ENCODE peak calls at places on chromosomes 13 and 19, in five cellular contexts. One of them, this sample, is unnamed.
A peak's percentile ranks its signal among the peaks of the same experiment; 100 is the strongest.

GRCh38 chr19:21482863-21483276 is 22.5 kb upstream of the ZNF429 start:
- DNase-seq in A549: no peak
- DNase-seq in K562: peak; percentile 30
- DNase-seq in GM23338: peak; percentile 83
- DNase-seq in HCT116: peak; percentile 7
- DNase-seq in this sample: no peak

GRCh38 chr19:35545855-35546381 is 492 bp downstream of the TMEM147 start:
- DNase-seq in A549: peak; percentile 94
- DNase-seq in K562: peak; percentile 87
- DNase-seq in GM23338: peak; percentile 63
- DNase-seq in HCT116: no peak
- DNase-seq in this sample: peak; percentile 28

GRCh38 chr13:51818771-51819511 is 15.0 kb upstream of the DHRS12 start:
- DNase-seq in A549: no peak
- DNase-seq in K562: no peak
- DNase-seq in GM23338: no peak
- DNase-seq in HCT116: no peak
- DNase-seq in this sample: no peak

GRCh38 chr19:33435706-33436359 is 62.3 kb downstream of the CEBPG start:
- DNase-seq in A549: no peak
- DNase-seq in K562: no peak
- DNase-seq in GM23338: no peak
- DNase-seq in HCT116: no peak
- DNase-seq in this sample: no peak

GRCh38 chr13:30580852-30581502 is 36.7 kb upstream of the USPL1 start:
- DNase-seq in A549: no peak
- DNase-seq in K562: no peak
- DNase-seq in GM23338: no peak
- DNase-seq in HCT116: no peak
- DNase-seq in this sample: no peak

GRCh38 chr13:74134226-74134776 is at the start of gene KLF12:
- DNase-seq in A549: peak; percentile 49
- DNase-seq in K562: peak; percentile 53
- DNase-seq in GM23338: peak; percentile 85
- DNase-seq in HCT116: peak; percentile 60
- DNase-seq in this sample: no peak

GRCh38 chr13:111470933-111471332 is 150.5 kb downstream of the TEX29 start:
- DNase-seq in A549: no peak
- DNase-seq in K562: no peak
- DNase-seq in GM23338: no peak
- DNase-seq in HCT116: no peak
- DNase-seq in this sample: no peak

GRCh38 chr19:17448190-17448967 is at the start of gene TMEM221:
- DNase-seq in A549: peak; percentile 55
- DNase-seq in K562: peak; percentile 91
- DNase-seq in GM23338: peak; percentile 80
- DNase-seq in HCT116: no peak
- DNase-seq in this sample: peak; percentile 55

GRCh38 chr13:97749174-97749573 is 204.3 kb upstream of the IPO5 start:
- DNase-seq in A549: peak; percentile 3
- DNase-seq in K562: no peak
- DNase-seq in GM23338: peak; percentile 15
- DNase-seq in HCT116: peak; percentile 32
- DNase-seq in this sample: no peak

GRCh38 chr13:64871742-64872141 is 2358.4 kb downstream of the PCDH9 start:
- DNase-seq in A549: no peak
- DNase-seq in K562: no peak
- DNase-seq in GM23338: no peak
- DNase-seq in HCT116: no peak
- DNase-seq in this sample: no peak

GRCh38 chr19:11180346-11180745 is 17.0 kb downstream of the KANK2 start:
- DNase-seq in A549: no peak
- DNase-seq in K562: no peak
- DNase-seq in GM23338: no peak
- DNase-seq in HCT116: no peak
- DNase-seq in this sample: no peak

GRCh38 chr13:47555235-47555634 is 445.8 kb downstream of the SUCLA2 start:
- DNase-seq in A549: no peak
- DNase-seq in K562: no peak
- DNase-seq in GM23338: no peak
- DNase-seq in HCT116: no peak
- DNase-seq in this sample: no peak
- TF ChIP-seq REST in A549: no peak
- TF ChIP-seq REST in K562: no peak
- TF ChIP-seq REST in GM23338: no peak
- TF ChIP-seq REST in HCT116: no peak
- TF ChIP-seq REST in this sample: no peak

GRCh38 chr13:26786651-26787295 is 26.2 kb upstream of the GPR12 start:
- DNase-seq in A549: no peak
- DNase-seq in K562: no peak
- DNase-seq in GM23338: no peak
- DNase-seq in HCT116: no peak
- DNase-seq in this sample: no peak
- TF ChIP-seq REST in A549: no peak
- TF ChIP-seq REST in K562: no peak
- TF ChIP-seq REST in GM23338: no peak
- TF ChIP-seq REST in HCT116: no peak
- TF ChIP-seq REST in this sample: no peak

GRCh38 chr13:108083056-108083455 is 132.3 kb downstream of the LIG4 start:
- DNase-seq in A549: no peak
- DNase-seq in K562: no peak
- DNase-seq in GM23338: peak; percentile 7
- DNase-seq in HCT116: no peak
- DNase-seq in this sample: no peak

GRCh38 chr13:108082481-108082880 is 132.9 kb downstream of the LIG4 start:
- DNase-seq in A549: no peak
- DNase-seq in K562: no peak
- DNase-seq in GM23338: no peak
- DNase-seq in HCT116: no peak
- DNase-seq in this sample: no peak

GRCh38 chr13:108077284-108077683 is 138.1 kb downstream of the LIG4 start:
- DNase-seq in A549: no peak
- DNase-seq in K562: no peak
- DNase-seq in GM23338: no peak
- DNase-seq in HCT116: no peak
- DNase-seq in this sample: no peak
- TF ChIP-seq REST in A549: no peak
- TF ChIP-seq REST in K562: no peak
- TF ChIP-seq REST in GM23338: no peak
- TF ChIP-seq REST in HCT116: no peak
- TF ChIP-seq REST in this sample: no peak

DNA sequence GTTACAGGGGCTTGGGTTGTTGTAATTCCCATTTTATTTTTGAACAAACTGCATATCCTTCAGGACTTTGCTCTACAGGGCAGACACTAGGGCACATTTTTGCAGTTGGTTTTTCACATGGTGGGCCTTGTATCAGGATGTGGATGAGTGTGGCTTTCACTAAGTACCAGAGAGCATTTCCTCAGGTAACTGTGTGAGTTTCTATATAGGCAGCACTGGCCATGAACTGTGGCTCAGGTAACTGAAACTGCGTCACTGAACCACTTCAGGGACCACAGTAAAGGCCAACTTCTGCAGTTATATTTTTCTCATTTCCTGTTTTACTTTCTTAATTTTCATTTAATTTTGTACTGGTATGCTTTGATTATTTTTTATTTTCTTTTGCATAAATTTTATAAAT is 166.5 kb downstream of the ZNF486 start:
- DNase-seq in A549: no peak
- DNase-seq in K562: no peak
- DNase-seq in GM23338: no peak
- DNase-seq in HCT116: no peak
- DNase-seq in this sample: no peak
- TF ChIP-seq REST in A549: no peak
- TF ChIP-seq REST in K562: no peak
- TF ChIP-seq REST in GM23338: no peak
- TF ChIP-seq REST in HCT116: no peak
- TF ChIP-seq REST in this sample: no peak

GRCh38 chr13:45768668-45769067 is 66.5 kb downstream of the CBY2 start:
- DNase-seq in A549: no peak
- DNase-seq in K562: no peak
- DNase-seq in GM23338: no peak
- DNase-seq in HCT116: no peak
- DNase-seq in this sample: peak; percentile 28
- TF ChIP-seq REST in A549: no peak
- TF ChIP-seq REST in K562: no peak
- TF ChIP-seq REST in GM23338: no peak
- TF ChIP-seq REST in HCT116: no peak
- TF ChIP-seq REST in this sample: no peak

GRCh38 chr13:44296856-44297255 is 76.8 kb upstream of the SERP2 start:
- DNase-seq in A549: no peak
- DNase-seq in K562: no peak
- DNase-seq in GM23338: no peak
- DNase-seq in HCT116: no peak
- DNase-seq in this sample: no peak
- TF ChIP-seq REST in A549: no peak
- TF ChIP-seq REST in K562: no peak
- TF ChIP-seq REST in GM23338: no peak
- TF ChIP-seq REST in HCT116: no peak
- TF ChIP-seq REST in this sample: no peak

GRCh38 chr19:13016628-13017305 is 21.5 kb downstream of the NFIX start:
- DNase-seq in A549: no peak
- DNase-seq in K562: peak; percentile 53
- DNase-seq in GM23338: peak; percentile 48
- DNase-seq in HCT116: no peak
- DNase-seq in this sample: no peak

GRCh38 chr19:13014101-13014920 is 19.0 kb downstream of the NFIX start:
- DNase-seq in A549: no peak
- DNase-seq in K562: peak; percentile 16
- DNase-seq in GM23338: peak; percentile 70
- DNase-seq in HCT116: no peak
- DNase-seq in this sample: no peak

GRCh38 chr19:13014921-13015280 is 19.6 kb downstream of the NFIX start:
- DNase-seq in A549: no peak
- DNase-seq in K562: no peak
- DNase-seq in GM23338: peak; percentile 45
- DNase-seq in HCT116: no peak
- DNase-seq in this sample: no peak

GRCh38 chr19:13016245-13016627 is 21.0 kb downstream of the NFIX start:
- DNase-seq in A549: no peak
- DNase-seq in K562: peak; percentile 15
- DNase-seq in GM23338: no peak
- DNase-seq in HCT116: no peak
- DNase-seq in this sample: no peak

DNA sequence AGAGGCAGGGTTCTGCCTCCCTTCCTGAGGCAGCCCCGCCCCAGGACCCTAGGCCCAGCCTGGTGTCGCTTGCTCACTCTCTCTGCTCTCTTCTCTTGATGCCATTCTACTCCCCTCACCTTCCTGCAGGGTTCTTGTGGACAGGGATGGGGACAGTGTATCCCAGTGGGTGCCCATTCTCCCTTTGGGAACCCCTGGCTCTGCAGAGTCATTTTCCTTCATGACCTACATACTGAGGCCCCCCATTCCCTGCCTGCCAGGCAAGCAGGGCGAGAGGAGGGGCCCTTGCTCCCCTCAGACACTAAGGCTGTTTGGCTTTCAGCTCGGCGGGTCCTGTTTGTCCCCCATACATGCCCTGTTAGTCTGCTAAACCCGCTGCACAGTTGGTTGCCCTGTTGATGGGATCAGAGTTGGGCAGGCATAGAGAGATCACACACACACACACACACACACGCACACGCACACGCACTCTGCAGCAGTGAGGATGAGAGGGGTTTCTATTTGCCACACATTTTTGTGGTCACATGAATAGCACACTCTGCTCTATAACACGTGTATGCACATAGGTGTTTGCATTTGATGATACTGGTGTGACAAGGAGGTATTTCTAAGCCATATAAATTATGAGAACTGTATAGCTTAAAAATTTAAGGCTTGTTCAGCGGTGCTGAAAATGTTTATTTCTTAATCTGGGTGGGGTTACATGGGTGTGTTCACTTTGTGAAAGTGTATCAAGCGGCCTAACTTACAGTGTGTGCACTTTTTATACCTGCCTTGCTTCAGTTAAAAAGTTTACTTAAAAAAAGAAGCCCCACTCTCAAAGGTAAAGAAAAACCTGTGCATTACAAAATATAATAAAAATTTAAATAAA is 20.3 kb downstream of the NFIX start:
- DNase-seq in A549: no peak
- DNase-seq in K562: peak; percentile 38
- DNase-seq in GM23338: peak; percentile 75
- DNase-seq in HCT116: no peak
- DNase-seq in this sample: no peak
- TF ChIP-seq REST in A549: no peak
- TF ChIP-seq REST in K562: no peak
- TF ChIP-seq REST in GM23338: no peak
- TF ChIP-seq REST in HCT116: no peak
- TF ChIP-seq REST in this sample: no peak

GRCh38 chr19:57802269-57802668 is 12.4 kb downstream of the ZNF552 start:
- DNase-seq in A549: no peak
- DNase-seq in K562: no peak
- DNase-seq in GM23338: peak; percentile 55
- DNase-seq in HCT116: no peak
- DNase-seq in this sample: no peak

GRCh38 chr19:57803265-57803593 is 11.5 kb downstream of the ZNF552 start:
- DNase-seq in A549: no peak
- DNase-seq in K562: no peak
- DNase-seq in GM23338: peak; percentile 70
- DNase-seq in HCT116: no peak
- DNase-seq in this sample: no peak

GRCh38 chr19:57803594-57804325 is 11.0 kb downstream of the ZNF552 start:
- DNase-seq in A549: no peak
- DNase-seq in K562: no peak
- DNase-seq in GM23338: peak; percentile 92
- DNase-seq in HCT116: peak; percentile 12
- DNase-seq in this sample: no peak

GRCh38 chr19:57800696-57801095 is 14.0 kb downstream of the ZNF552 start:
- DNase-seq in A549: no peak
- DNase-seq in K562: no peak
- DNase-seq in GM23338: peak; percentile 34
- DNase-seq in HCT116: no peak
- DNase-seq in this sample: no peak
- TF ChIP-seq REST in A549: no peak
- TF ChIP-seq REST in K562: no peak
- TF ChIP-seq REST in GM23338: no peak
- TF ChIP-seq REST in HCT116: no peak
- TF ChIP-seq REST in this sample: no peak

GRCh38 chr13:24149306-24150032 is 11.1 kb upstream of the SPATA13 start:
- DNase-seq in A549: no peak
- DNase-seq in K562: no peak
- DNase-seq in GM23338: no peak
- DNase-seq in HCT116: no peak
- DNase-seq in this sample: no peak
- TF ChIP-seq REST in A549: no peak
- TF ChIP-seq REST in K562: no peak
- TF ChIP-seq REST in GM23338: no peak
- TF ChIP-seq REST in HCT116: no peak
- TF ChIP-seq REST in this sample: no peak

This sample was measured in HL-60.